ENCODE peak calls at places on chromosomes 11 and 22, in four cellular contexts. S is transverse colon, E is MM.1S, X is osteoblast. Z is an unnamed sample.

GRCh38 chr22:38204784-38205183 is 3.0 kb downstream of the MAFF start:
- DNase-seq in S (no peak), E (no peak), X (peak), Z (no peak)

GRCh38 chr11:79076526-79077115 is 364.2 kb downstream of the TENM4 start:
- DNase-seq in S (peak), E (peak), X (peak), Z (no peak)

GRCh38 chr11:65446446-65447277 is 24.1 kb downstream of the NEAT1 start:
- DNase-seq in S (no peak), E (no peak), X (peak), Z (peak)

GRCh38 chr22:17980638-17981051 is 43.7 kb downstream of the MICAL3 start:
- DNase-seq in S (peak), E (no peak), X (no peak), Z (no peak)

GRCh38 chr22:44711701-44712100 is 9.7 kb downstream of the PRR5 start:
- DNase-seq in S (no peak), E (no peak), X (no peak), Z (no peak)

GRCh38 chr11:68353118-68353517 is 40.7 kb downstream of the LRP5 start:
- DNase-seq in S (no peak), E (no peak), X (peak), Z (no peak)

GRCh38 chr11:126336646-126337045 is 18.8 kb upstream of the ST3GAL4 start:
- DNase-seq in S (no peak), E (no peak), X (no peak), Z (peak)

GRCh38 chr22:17792289-17792688 is 18.0 kb upstream of the BID start:
- DNase-seq in S (no peak), E (no peak), X (peak), Z (no peak)

GRCh38 chr22:46528121-46528610 is 9.3 kb downstream of the CELSR1 start:
- DNase-seq in S (no peak), E (no peak), X (peak), Z (peak)

GRCh38 chr11:116716617-116717016 is 56.2 kb downstream of the BUD13 start:
- DNase-seq in S (peak), E (no peak), X (no peak), Z (no peak)

GRCh38 chr11:108559904-108560303 is 33.7 kb downstream of the EXPH5 start:
- DNase-seq in S (no peak), E (no peak), X (peak), Z (no peak)

GRCh38 chr11:69403556-69404215 is 77.8 kb upstream of the LINC01488 start:
- DNase-seq in S (no peak), E (no peak), X (peak), Z (no peak)

GRCh38 chr11:71112454-71112853 is 139.9 kb downstream of the SHANK2 start:
- DNase-seq in S (no peak), E (no peak), X (no peak), Z (no peak)

GRCh38 chr11:112961751-112962747 is 829 bp downstream of the NCAM1 start:
- DNase-seq in S (peak), E (no peak), X (peak), Z (peak)

GRCh38 chr22:24134090-24134846 is 47.0 kb upstream of the SUSD2 start:
- DNase-seq in S (peak), E (no peak), X (peak), Z (no peak)

GRCh38 chr22:44567846-44568493 is 69.9 kb upstream of the RTL6 start:
- DNase-seq in S (peak), E (peak), X (no peak), Z (no peak)

GRCh38 chr22:17105143-17106129 is 15.7 kb downstream of the TMEM121B start:
- DNase-seq in S (no peak), E (no peak), X (peak), Z (no peak)

GRCh38 chr11:130979386-130979972 is 63.2 kb upstream of the SNX19 start:
- DNase-seq in S (no peak), E (peak), X (peak), Z (no peak)

GRCh38 chr11:119843760-119844330 is 114.8 kb upstream of the NECTIN1 start:
- DNase-seq in S (peak), E (no peak), X (peak), Z (no peak)

GRCh38 chr11:18761144-18761543 is 30.5 kb downstream of the PTPN5 start:
- DNase-seq in S (no peak), E (no peak), X (no peak), Z (no peak)

GRCh38 chr22:20550851-20551744 is 43.7 kb downstream of the MED15 start:
- DNase-seq in S (no peak), E (no peak), X (peak), Z (peak)

GRCh38 chr22:41870786-41871185 is 37.9 kb downstream of the SREBF2 start:
- DNase-seq in S (no peak), E (no peak), X (no peak), Z (no peak)

GRCh38 chr11:121328213-121328966 is 35.8 kb downstream of the SC5D start:
- DNase-seq in S (no peak), E (no peak), X (no peak), Z (no peak)

GRCh38 chr11:19810852-19811251 is 98.2 kb downstream of the NAV2 start:
- DNase-seq in S (no peak), E (no peak), X (no peak), Z (no peak)

GRCh38 chr11:131278472-131278871 is 91.9 kb upstream of the NTM start:
- DNase-seq in S (no peak), E (no peak), X (no peak), Z (no peak)

GRCh38 chr22:25736378-25737011 is 5.5 kb upstream of the MYO18B start:
- DNase-seq in S (no peak), E (no peak), X (no peak), Z (no peak)

GRCh38 chr11:126310229-126310991 is 6.5 kb downstream of the DCPS start:
- DNase-seq in S (peak), E (peak), X (peak), Z (no peak)

GRCh38 chr11:67452141-67452952 is at the start of gene GPR152:
- DNase-seq in S (no peak), E (no peak), X (peak), Z (peak)

DNA sequence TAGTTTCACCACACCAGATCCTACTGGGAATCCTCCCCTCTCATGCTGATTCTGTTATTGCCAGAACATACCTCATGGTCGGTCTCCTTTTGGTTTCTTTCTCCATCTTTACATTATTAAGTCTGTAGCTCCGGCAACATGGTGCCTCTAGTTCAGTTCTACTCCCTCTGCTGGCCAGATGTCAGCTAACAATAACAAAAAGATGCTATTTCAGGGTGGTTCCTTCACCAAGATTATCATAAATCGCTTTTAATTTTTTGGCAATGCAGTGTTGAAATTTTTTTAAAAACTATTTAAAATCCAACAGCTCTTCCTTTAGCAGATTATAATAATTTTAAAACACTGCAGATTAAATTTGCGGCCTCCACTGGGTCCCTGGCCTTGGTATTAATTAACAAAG is 492.8 kb upstream of the KIRREL3 start:
- DNase-seq in S (no peak), E (peak), X (no peak), Z (no peak)
- TF ChIP-seq CTCF in S (peak), E (peak), X (peak), Z (peak)

DNA sequence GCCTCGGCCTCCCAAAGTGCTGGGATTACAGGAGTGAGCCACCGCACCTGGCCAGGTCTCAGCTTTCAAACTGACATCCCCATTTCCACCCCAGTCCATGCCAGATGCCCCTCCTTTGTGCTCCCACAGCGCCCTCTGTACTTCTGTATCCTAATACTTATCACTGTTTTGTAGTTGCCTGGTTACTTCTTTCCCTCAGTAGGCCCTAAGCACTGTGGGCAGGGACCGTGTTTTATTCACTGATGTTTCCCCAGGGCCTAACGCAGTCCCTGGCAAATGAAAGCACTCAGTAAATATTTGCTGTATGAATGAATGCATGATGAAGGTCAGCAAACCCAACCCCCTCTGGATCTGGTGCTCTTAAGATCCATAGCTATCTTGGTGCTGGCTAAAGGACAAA is 2.2 kb upstream of the TRIM3 start:
- DNase-seq in S (no peak), E (no peak), X (no peak), Z (no peak)
- TF ChIP-seq CTCF in S (no peak), E (no peak), X (no peak), Z (no peak)

DNA sequence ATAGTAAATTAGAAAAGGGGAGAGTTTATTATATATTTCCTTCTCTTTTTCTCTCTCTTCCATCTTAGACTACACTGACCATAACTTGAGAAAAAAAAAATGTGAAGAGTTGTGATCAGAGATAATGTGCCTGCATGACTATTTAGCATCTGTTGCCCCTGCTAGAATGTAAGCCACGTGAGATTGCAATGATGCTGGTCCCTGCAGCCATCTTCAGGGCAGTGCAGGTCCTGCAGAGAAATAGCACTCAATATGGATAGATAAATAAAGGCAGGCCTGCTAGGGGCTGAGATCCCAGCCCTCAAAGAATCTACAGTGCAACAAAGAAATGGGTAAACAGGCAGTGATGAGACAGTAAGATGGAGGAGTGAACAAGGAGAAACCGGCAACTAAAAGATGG is 7.8 kb upstream of the DKK3 start:
- DNase-seq in S (no peak), E (no peak), X (no peak), Z (no peak)
- TF ChIP-seq CTCF in S (no peak), E (no peak), X (no peak), Z (peak)

GRCh38 chr11:45894555-45895247 is 9.2 kb downstream of the MAPK8IP1 start:
- DNase-seq in S (no peak), E (no peak), X (peak), Z (no peak)
- TF ChIP-seq CTCF in S (no peak), E (no peak), X (no peak), Z (no peak)

DNA sequence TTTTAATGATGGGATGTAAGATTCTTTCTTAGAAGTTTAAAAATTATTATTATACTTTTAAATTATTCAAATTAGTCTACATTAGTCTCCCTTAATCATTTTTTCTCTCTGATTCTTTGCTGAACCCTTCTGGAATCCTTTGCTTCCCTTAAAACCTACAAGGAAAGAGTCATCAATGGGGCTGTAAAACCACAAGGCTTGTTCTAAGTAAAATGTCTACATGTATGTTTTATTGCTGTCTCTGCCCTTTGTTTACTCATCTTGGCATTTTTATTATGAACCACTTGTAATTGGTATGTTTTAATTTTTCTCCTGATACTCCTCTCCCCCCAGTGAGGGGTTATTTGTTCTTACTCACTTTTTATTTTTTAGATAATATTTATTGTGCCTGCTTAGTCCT is 27.4 kb downstream of the FAR1 start:
- DNase-seq in S (no peak), E (no peak), X (no peak), Z (no peak)
- TF ChIP-seq CTCF in S (no peak), E (no peak), X (no peak), Z (no peak)

DNA sequence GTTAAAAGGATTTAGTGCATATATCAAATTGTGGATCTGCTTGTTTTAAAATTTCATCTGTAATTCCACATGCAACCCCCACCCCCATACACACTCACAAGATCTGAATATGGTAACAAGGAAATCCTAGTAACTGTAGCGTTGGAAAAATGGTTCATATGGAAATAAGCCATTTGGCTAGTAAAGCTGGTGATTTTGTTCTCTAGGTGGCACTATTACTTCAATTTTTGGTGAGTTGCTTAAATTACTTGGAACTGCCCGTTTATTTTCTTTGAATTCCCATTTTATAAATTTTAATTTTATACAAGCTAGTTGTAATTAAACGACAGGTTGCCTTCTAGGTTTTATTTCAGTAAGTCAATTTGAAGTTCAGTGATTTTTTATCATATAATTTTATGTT is 5.3 kb downstream of the BDNF start:
- DNase-seq in S (no peak), E (no peak), X (no peak), Z (no peak)
- TF ChIP-seq CTCF in S (peak), E (peak), X (peak), Z (peak)

GRCh38 chr22:48577014-48577690 is 1250.5 kb downstream of the BRD1 start:
- DNase-seq in S (no peak), E (no peak), X (no peak), Z (no peak)
- TF ChIP-seq CTCF in S (no peak), E (no peak), X (no peak), Z (peak)

GRCh38 chr22:30490399-30490798 is 15.1 kb downstream of the SEC14L4 start:
- DNase-seq in S (no peak), E (peak), X (peak), Z (peak)
- TF ChIP-seq CTCF in S (no peak), E (peak), X (peak), Z (peak)

GRCh38 chr11:13486926-13487660 is 8.7 kb downstream of the PTH start:
- DNase-seq in S (peak), E (no peak), X (no peak), Z (no peak)
- TF ChIP-seq CTCF in S (no peak), E (peak), X (peak), Z (peak)

GRCh38 chr22:50641696-50642607 is 14.0 kb upstream of the ARSA start:
- DNase-seq in S (no peak), E (no peak), X (peak), Z (no peak)
- TF ChIP-seq CTCF in S (no peak), E (peak), X (peak), Z (peak)

Z was measured in chondrocyte.